ENCODE peak calls at places on chromosomes 3 and 15, in five cellular contexts. One of them, this sample, is unnamed.

GRCh38 chr3:138578141-138578540 is 15.9 kb downstream of the CEP70 start:
- DNase-seq in K562: no peak
- DNase-seq in SK-N-SH: no peak
- DNase-seq in GM12878: no peak
- DNase-seq in HepG2: no peak
- DNase-seq in this sample: no peak

GRCh38 chr15:58475573-58476524 is 44.1 kb downstream of the LIPC start:
- DNase-seq in GM12878: no peak
- DNase-seq in HepG2: peak
- DNase-seq in K562: no peak
- DNase-seq in SK-N-SH: no peak
- DNase-seq in this sample: peak

GRCh38 chr3:71309342-71309741 is 274.2 kb downstream of the FOXP1 start:
- DNase-seq in K562: no peak
- DNase-seq in HepG2: no peak
- DNase-seq in SK-N-SH: no peak
- DNase-seq in GM12878: no peak
- DNase-seq in this sample: no peak

GRCh38 chr3:122936335-122936734 is 91.2 kb downstream of the SEMA5B start:
- DNase-seq in SK-N-SH: peak
- DNase-seq in GM12878: no peak
- DNase-seq in HepG2: no peak
- DNase-seq in K562: no peak
- DNase-seq in this sample: no peak

GRCh38 chr15:101689901-101690300 is 34.4 kb downstream of the TARS3 start:
- DNase-seq in HepG2: no peak
- DNase-seq in SK-N-SH: no peak
- DNase-seq in GM12878: no peak
- DNase-seq in K562: no peak
- DNase-seq in this sample: no peak

GRCh38 chr3:129005526-129006303 is 4.6 kb downstream of the EFCC1 start:
- DNase-seq in SK-N-SH: no peak
- DNase-seq in HepG2: peak
- DNase-seq in K562: no peak
- DNase-seq in GM12878: no peak
- DNase-seq in this sample: peak

GRCh38 chr3:73041537-73041936 is 19.9 kb upstream of the EBLN2 start:
- DNase-seq in GM12878: no peak
- DNase-seq in K562: no peak
- DNase-seq in SK-N-SH: no peak
- DNase-seq in HepG2: no peak
- DNase-seq in this sample: no peak

GRCh38 chr15:33443699-33444098 is 132.9 kb downstream of the RYR3 start:
- DNase-seq in GM12878: no peak
- DNase-seq in HepG2: no peak
- DNase-seq in K562: no peak
- DNase-seq in SK-N-SH: no peak
- DNase-seq in this sample: no peak

GRCh38 chr3:31341130-31341529 is 191.6 kb upstream of the STT3B start:
- DNase-seq in GM12878: no peak
- DNase-seq in SK-N-SH: peak
- DNase-seq in K562: peak
- DNase-seq in HepG2: peak
- DNase-seq in this sample: no peak

GRCh38 chr15:100595964-100596363 is 6.0 kb downstream of the LINS1 start:
- DNase-seq in K562: peak
- DNase-seq in GM12878: no peak
- DNase-seq in HepG2: no peak
- DNase-seq in SK-N-SH: no peak
- DNase-seq in this sample: no peak

GRCh38 chr3:21509706-21510105 is 241.3 kb downstream of the ZNF385D start:
- DNase-seq in HepG2: no peak
- DNase-seq in K562: no peak
- DNase-seq in GM12878: no peak
- DNase-seq in SK-N-SH: no peak
- DNase-seq in this sample: no peak

GRCh38 chr3:119637679-119638525 is 22.5 kb downstream of the POPDC2 start:
- DNase-seq in SK-N-SH: peak
- DNase-seq in K562: peak
- DNase-seq in HepG2: no peak
- DNase-seq in GM12878: peak
- DNase-seq in this sample: peak

GRCh38 chr3:140292684-140293083 is 357.7 kb downstream of the CLSTN2 start:
- DNase-seq in HepG2: no peak
- DNase-seq in K562: no peak
- DNase-seq in GM12878: no peak
- DNase-seq in SK-N-SH: no peak
- DNase-seq in this sample: no peak

GRCh38 chr15:50685191-50685975 is 1.2 kb downstream of the TRPM7 start:
- DNase-seq in HepG2: no peak
- DNase-seq in SK-N-SH: peak
- DNase-seq in K562: no peak
- DNase-seq in GM12878: no peak
- DNase-seq in this sample: no peak

GRCh38 chr15:31163769-31164572 is 62.4 kb upstream of the TRPM1 start:
- DNase-seq in GM12878: no peak
- DNase-seq in K562: no peak
- DNase-seq in SK-N-SH: no peak
- DNase-seq in HepG2: no peak
- DNase-seq in this sample: no peak

GRCh38 chr15:100043069-100043641 is 298.6 kb downstream of the ADAMTS17 start:
- DNase-seq in SK-N-SH: no peak
- DNase-seq in K562: no peak
- DNase-seq in HepG2: no peak
- DNase-seq in GM12878: no peak
- DNase-seq in this sample: peak

GRCh38 chr15:40957581-40958051 is 4.3 kb downstream of the CHAC1 start:
- DNase-seq in SK-N-SH: peak
- DNase-seq in GM12878: no peak
- DNase-seq in HepG2: no peak
- DNase-seq in K562: no peak
- DNase-seq in this sample: no peak

GRCh38 chr3:396293-396692 is 199.7 kb downstream of the CHL1 start:
- DNase-seq in K562: no peak
- DNase-seq in HepG2: no peak
- DNase-seq in GM12878: no peak
- DNase-seq in SK-N-SH: no peak
- DNase-seq in this sample: no peak

GRCh38 chr3:111159391-111159790 is 87.8 kb downstream of the NECTIN3 start:
- DNase-seq in SK-N-SH: no peak
- DNase-seq in K562: no peak
- DNase-seq in HepG2: no peak
- DNase-seq in GM12878: no peak
- DNase-seq in this sample: no peak

GRCh38 chr3:40843208-40843624 is 318.5 kb downstream of the ZNF621 start:
- DNase-seq in HepG2: peak
- DNase-seq in K562: no peak
- DNase-seq in SK-N-SH: no peak
- DNase-seq in GM12878: no peak
- DNase-seq in this sample: no peak

GRCh38 chr15:65094294-65094995 is 17.9 kb downstream of the KBTBD13 start:
- DNase-seq in SK-N-SH: peak
- DNase-seq in GM12878: no peak
- DNase-seq in K562: no peak
- DNase-seq in HepG2: no peak
- DNase-seq in this sample: no peak

GRCh38 chr3:43104039-43104438 is 1.8 kb downstream of the POMGNT2 start:
- DNase-seq in SK-N-SH: no peak
- DNase-seq in K562: no peak
- DNase-seq in HepG2: no peak
- DNase-seq in GM12878: no peak
- DNase-seq in this sample: no peak

GRCh38 chr15:89194608-89195007 is 26.8 kb downstream of the RLBP1 start:
- DNase-seq in HepG2: no peak
- DNase-seq in SK-N-SH: no peak
- DNase-seq in K562: no peak
- DNase-seq in GM12878: no peak
- DNase-seq in this sample: no peak

GRCh38 chr3:155946178-155946577 is 75.7 kb downstream of the GMPS start:
- DNase-seq in K562: no peak
- DNase-seq in SK-N-SH: no peak
- DNase-seq in HepG2: peak
- DNase-seq in GM12878: no peak
- DNase-seq in this sample: no peak

GRCh38 chr15:74858366-74858735 is 14.8 kb downstream of the SCAMP2 start:
- DNase-seq in HepG2: no peak
- DNase-seq in SK-N-SH: no peak
- DNase-seq in K562: no peak
- DNase-seq in GM12878: no peak
- DNase-seq in this sample: no peak

GRCh38 chr3:124632566-124633140 is 97.6 kb upstream of the UMPS start:
- DNase-seq in GM12878: no peak
- DNase-seq in K562: no peak
- DNase-seq in HepG2: no peak
- DNase-seq in SK-N-SH: no peak
- DNase-seq in this sample: no peak

GRCh38 chr15:63605816-63606215 is 8.6 kb downstream of the FBXL22 start:
- DNase-seq in GM12878: no peak
- DNase-seq in HepG2: no peak
- DNase-seq in SK-N-SH: no peak
- DNase-seq in K562: no peak
- DNase-seq in this sample: peak

GRCh38 chr3:80190051-80190450 is 422.3 kb upstream of the ROBO1 start:
- DNase-seq in GM12878: no peak
- DNase-seq in SK-N-SH: no peak
- DNase-seq in HepG2: no peak
- DNase-seq in K562: no peak
- DNase-seq in this sample: no peak

GRCh38 chr15:39140060-39140604 is 440.7 kb upstream of the THBS1 start:
- DNase-seq in K562: peak
- DNase-seq in GM12878: no peak
- DNase-seq in SK-N-SH: peak
- DNase-seq in HepG2: peak
- DNase-seq in this sample: no peak

GRCh38 chr3:10228248-10228950 is 19.9 kb upstream of the TATDN2 start:
- DNase-seq in K562: no peak
- DNase-seq in SK-N-SH: no peak
- DNase-seq in GM12878: no peak
- DNase-seq in HepG2: no peak
- DNase-seq in this sample: no peak

GRCh38 chr3:87175662-87176230 is 51.4 kb upstream of the CHMP2B start:
- DNase-seq in K562: no peak
- DNase-seq in HepG2: no peak
- DNase-seq in SK-N-SH: no peak
- DNase-seq in GM12878: no peak
- DNase-seq in this sample: no peak

GRCh38 chr3:133943639-133944131 is 48.0 kb upstream of the RAB6B start:
- DNase-seq in HepG2: no peak
- DNase-seq in K562: peak
- DNase-seq in GM12878: no peak
- DNase-seq in SK-N-SH: no peak
- DNase-seq in this sample: peak

GRCh38 chr3:133945696-133946095 is 50.0 kb upstream of the RAB6B start:
- DNase-seq in SK-N-SH: no peak
- DNase-seq in GM12878: no peak
- DNase-seq in K562: no peak
- DNase-seq in HepG2: no peak
- DNase-seq in this sample: no peak

GRCh38 chr3:133942761-133943535 is 47.3 kb upstream of the RAB6B start:
- DNase-seq in GM12878: no peak
- DNase-seq in K562: no peak
- DNase-seq in SK-N-SH: no peak
- DNase-seq in HepG2: no peak
- DNase-seq in this sample: no peak

GRCh38 chr3:133944641-133945441 is 49.2 kb upstream of the RAB6B start:
- DNase-seq in HepG2: no peak
- DNase-seq in SK-N-SH: peak
- DNase-seq in K562: peak
- DNase-seq in GM12878: no peak
- DNase-seq in this sample: no peak

DNA sequence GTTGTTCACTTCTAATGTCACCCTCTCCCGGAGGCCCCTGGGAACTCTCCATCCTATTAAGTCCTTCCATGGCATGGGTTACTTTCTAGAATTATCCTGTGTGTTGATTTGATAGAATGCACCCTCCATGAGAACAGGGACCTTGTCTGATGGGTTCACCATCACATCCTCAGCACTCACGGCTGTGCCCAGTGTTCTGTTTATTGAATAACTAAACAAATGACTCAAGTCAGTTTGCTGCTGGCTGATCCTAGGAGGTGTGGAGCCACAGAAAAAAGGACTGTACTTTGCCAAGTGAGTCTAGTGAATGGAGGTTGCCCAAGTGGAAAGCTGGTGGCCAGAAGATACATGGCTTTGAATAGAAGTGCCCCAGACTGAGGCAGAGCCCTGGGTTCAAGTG is 48.5 kb upstream of the RAB6B start:
- DNase-seq in SK-N-SH: no peak
- DNase-seq in GM12878: no peak
- DNase-seq in HepG2: no peak
- DNase-seq in K562: no peak
- DNase-seq in this sample: no peak
- TF ChIP-seq REST in SK-N-SH: no peak
- TF ChIP-seq REST in GM12878: no peak
- TF ChIP-seq REST in HepG2: no peak
- TF ChIP-seq REST in K562: no peak
- TF ChIP-seq REST in this sample: no peak

GRCh38 chr15:46576611-46577010 is 941.8 kb downstream of the SQOR start:
- DNase-seq in K562: no peak
- DNase-seq in GM12878: no peak
- DNase-seq in SK-N-SH: no peak
- DNase-seq in HepG2: no peak
- DNase-seq in this sample: no peak
- TF ChIP-seq GABPA in K562: no peak
- TF ChIP-seq GABPA in GM12878: no peak
- TF ChIP-seq GABPA in SK-N-SH: no peak
- TF ChIP-seq GABPA in HepG2: no peak
- TF ChIP-seq GABPA in this sample: no peak

GRCh38 chr3:188662214-188662613 is 508.3 kb downstream of the LPP start:
- DNase-seq in HepG2: no peak
- DNase-seq in GM12878: no peak
- DNase-seq in SK-N-SH: no peak
- DNase-seq in K562: no peak
- DNase-seq in this sample: no peak

GRCh38 chr3:188658606-188659005 is 504.6 kb downstream of the LPP start:
- DNase-seq in GM12878: no peak
- DNase-seq in HepG2: no peak
- DNase-seq in K562: no peak
- DNase-seq in SK-N-SH: no peak
- DNase-seq in this sample: no peak

GRCh38 chr3:188659444-188660100 is 505.6 kb downstream of the LPP start:
- DNase-seq in SK-N-SH: no peak
- DNase-seq in K562: no peak
- DNase-seq in HepG2: no peak
- DNase-seq in GM12878: no peak
- DNase-seq in this sample: no peak

GRCh38 chr3:188661801-188662200 is 507.8 kb downstream of the LPP start:
- DNase-seq in GM12878: no peak
- DNase-seq in HepG2: no peak
- DNase-seq in K562: no peak
- DNase-seq in SK-N-SH: no peak
- DNase-seq in this sample: no peak

GRCh38 chr3:188656196-188656982 is 502.4 kb downstream of the LPP start:
- DNase-seq in GM12878: no peak
- DNase-seq in SK-N-SH: no peak
- DNase-seq in HepG2: no peak
- DNase-seq in K562: no peak
- DNase-seq in this sample: no peak
- H3K27ac ChIP-seq in GM12878: no peak
- H3K27ac ChIP-seq in SK-N-SH: no peak
- H3K27ac ChIP-seq in HepG2: peak
- H3K27ac ChIP-seq in K562: no peak
- H3K27ac ChIP-seq in this sample: no peak

GRCh38 chr15:42060797-42061196 is 33.6 kb downstream of the PLA2G4D start:
- DNase-seq in HepG2: peak
- DNase-seq in SK-N-SH: no peak
- DNase-seq in GM12878: no peak
- DNase-seq in K562: no peak
- DNase-seq in this sample: no peak
- TF ChIP-seq REST in HepG2: no peak
- TF ChIP-seq REST in SK-N-SH: no peak
- TF ChIP-seq REST in GM12878: no peak
- TF ChIP-seq REST in K562: no peak
- TF ChIP-seq REST in this sample: no peak

This sample was measured in HL-60.